ENCODE peak calls at places on chromosomes 4 and X, in six cellular contexts. One of them, this sample, is unnamed.
A peak's percentile ranks its signal among the peaks of the same experiment; 100 is the strongest.

GRCh38 chr4:26081795-26082498 is 167.9 kb downstream of the SMIM20 start:
- DNase-seq in WTC11: no peak
- DNase-seq in Peyer's patch: no peak
- DNase-seq in HFF-Myc: no peak
- DNase-seq in B cell: no peak
- DNase-seq in fibroblast of the aortic adventitia: peak; percentile 65
- DNase-seq in this sample: no peak

GRCh38 chrX:136201601-136202000 is 49.6 kb downstream of the MAP7D3 start:
- DNase-seq in fibroblast of the aortic adventitia: no peak
- DNase-seq in HFF-Myc: no peak
- DNase-seq in Peyer's patch: no peak
- DNase-seq in WTC11: no peak
- DNase-seq in B cell: no peak
- DNase-seq in this sample: no peak

GRCh38 chrX:97016106-97016505 is 132.4 kb downstream of the RPA4 start:
- DNase-seq in WTC11: no peak
- DNase-seq in HFF-Myc: no peak
- DNase-seq in fibroblast of the aortic adventitia: peak; percentile 19
- DNase-seq in B cell: no peak
- DNase-seq in Peyer's patch: no peak
- DNase-seq in this sample: no peak

GRCh38 chr4:137545461-137545861 is 13.2 kb upstream of the PCDH18 start:
- DNase-seq in WTC11: no peak
- DNase-seq in HFF-Myc: no peak
- DNase-seq in Peyer's patch: no peak
- DNase-seq in B cell: no peak
- DNase-seq in fibroblast of the aortic adventitia: peak; percentile 87
- DNase-seq in this sample: no peak

GRCh38 chr4:74501579-74501978 is 56.6 kb downstream of the AREG start:
- DNase-seq in HFF-Myc: peak; percentile 52
- DNase-seq in B cell: no peak
- DNase-seq in fibroblast of the aortic adventitia: peak; percentile 72
- DNase-seq in WTC11: no peak
- DNase-seq in Peyer's patch: no peak
- DNase-seq in this sample: no peak

GRCh38 chr4:185718578-185719492 is 93.2 kb downstream of the SORBS2 start:
- DNase-seq in B cell: no peak
- DNase-seq in fibroblast of the aortic adventitia: no peak
- DNase-seq in WTC11: no peak
- DNase-seq in Peyer's patch: no peak
- DNase-seq in HFF-Myc: no peak
- DNase-seq in this sample: no peak

GRCh38 chr4:84964995-84965557 is 1.4 kb downstream of the WDFY3 start:
- DNase-seq in Peyer's patch: no peak
- DNase-seq in fibroblast of the aortic adventitia: peak; percentile 10
- DNase-seq in HFF-Myc: no peak
- DNase-seq in B cell: no peak
- DNase-seq in WTC11: no peak
- DNase-seq in this sample: no peak

GRCh38 chr4:111136438-111136837 is 513.6 kb upstream of the PITX2 start:
- DNase-seq in fibroblast of the aortic adventitia: peak; percentile 72
- DNase-seq in WTC11: no peak
- DNase-seq in Peyer's patch: no peak
- DNase-seq in B cell: no peak
- DNase-seq in HFF-Myc: peak; percentile 20
- DNase-seq in this sample: no peak

GRCh38 chr4:153467154-153467896 is 1.2 kb downstream of the TMEM131L start:
- DNase-seq in Peyer's patch: peak; percentile 93
- DNase-seq in HFF-Myc: no peak
- DNase-seq in WTC11: peak; percentile 71
- DNase-seq in fibroblast of the aortic adventitia: no peak
- DNase-seq in B cell: peak; percentile 97
- DNase-seq in this sample: peak; percentile 86

GRCh38 chr4:82560853-82561744 is 689 bp downstream of the TMEM150C start:
- DNase-seq in B cell: no peak
- DNase-seq in WTC11: peak; percentile 49
- DNase-seq in fibroblast of the aortic adventitia: no peak
- DNase-seq in Peyer's patch: no peak
- DNase-seq in HFF-Myc: no peak
- DNase-seq in this sample: no peak

GRCh38 chr4:57147335-57148060 is 37.3 kb upstream of the IGFBP7 start:
- DNase-seq in B cell: no peak
- DNase-seq in WTC11: no peak
- DNase-seq in Peyer's patch: no peak
- DNase-seq in fibroblast of the aortic adventitia: peak; percentile 93
- DNase-seq in HFF-Myc: no peak
- DNase-seq in this sample: no peak

GRCh38 chrX:46704767-46705386 is 54.0 kb downstream of the SLC9A7 start:
- DNase-seq in WTC11: no peak
- DNase-seq in B cell: peak; percentile 43
- DNase-seq in fibroblast of the aortic adventitia: peak; percentile 31
- DNase-seq in Peyer's patch: no peak
- DNase-seq in HFF-Myc: no peak
- DNase-seq in this sample: no peak

GRCh38 chr4:149785686-149786431 is 29.8 kb downstream of the IQCM start:
- DNase-seq in WTC11: no peak
- DNase-seq in HFF-Myc: no peak
- DNase-seq in Peyer's patch: no peak
- DNase-seq in fibroblast of the aortic adventitia: peak; percentile 84
- DNase-seq in B cell: no peak
- DNase-seq in this sample: no peak

GRCh38 chr4:111937368-111937767 is 207.9 kb upstream of the FAM241A start:
- DNase-seq in WTC11: no peak
- DNase-seq in Peyer's patch: no peak
- DNase-seq in B cell: no peak
- DNase-seq in fibroblast of the aortic adventitia: peak; percentile 59
- DNase-seq in HFF-Myc: no peak
- DNase-seq in this sample: no peak

GRCh38 chrX:29143356-29143755 is 556.1 kb downstream of the IL1RAPL1 start:
- DNase-seq in B cell: no peak
- DNase-seq in HFF-Myc: no peak
- DNase-seq in WTC11: no peak
- DNase-seq in Peyer's patch: no peak
- DNase-seq in fibroblast of the aortic adventitia: peak; percentile 57
- DNase-seq in this sample: no peak

GRCh38 chrX:13044441-13044840 is at the start of gene FAM9C:
- DNase-seq in WTC11: no peak
- DNase-seq in Peyer's patch: no peak
- DNase-seq in HFF-Myc: no peak
- DNase-seq in fibroblast of the aortic adventitia: no peak
- DNase-seq in B cell: no peak
- DNase-seq in this sample: no peak

GRCh38 chr4:87423313-87424031 is 1.1 kb downstream of the NUDT9 start:
- DNase-seq in HFF-Myc: no peak
- DNase-seq in WTC11: no peak
- DNase-seq in Peyer's patch: no peak
- DNase-seq in B cell: no peak
- DNase-seq in fibroblast of the aortic adventitia: peak; percentile 28
- DNase-seq in this sample: no peak

GRCh38 chr4:76723916-76724315 is 174.0 kb downstream of the SOWAHB start:
- DNase-seq in B cell: no peak
- DNase-seq in HFF-Myc: no peak
- DNase-seq in WTC11: no peak
- DNase-seq in Peyer's patch: no peak
- DNase-seq in fibroblast of the aortic adventitia: peak; percentile 64
- DNase-seq in this sample: no peak

GRCh38 chrX:65574356-65574755 is 39.8 kb upstream of the LAS1L start:
- DNase-seq in B cell: no peak
- DNase-seq in HFF-Myc: no peak
- DNase-seq in WTC11: no peak
- DNase-seq in fibroblast of the aortic adventitia: no peak
- DNase-seq in Peyer's patch: no peak
- DNase-seq in this sample: no peak

GRCh38 chr4:132114885-132115284 is 1034.2 kb upstream of the PCDH10 start:
- DNase-seq in Peyer's patch: no peak
- DNase-seq in HFF-Myc: no peak
- DNase-seq in fibroblast of the aortic adventitia: peak; percentile 26
- DNase-seq in B cell: no peak
- DNase-seq in WTC11: no peak
- DNase-seq in this sample: no peak

GRCh38 chr4:121706595-121707021 is 9.8 kb upstream of the ANXA5 start:
- DNase-seq in WTC11: no peak
- DNase-seq in fibroblast of the aortic adventitia: peak; percentile 59
- DNase-seq in HFF-Myc: no peak
- DNase-seq in Peyer's patch: no peak
- DNase-seq in B cell: no peak
- DNase-seq in this sample: no peak

GRCh38 chrX:105515561-105515960 is 295.1 kb upstream of the TEX13A start:
- DNase-seq in fibroblast of the aortic adventitia: no peak
- DNase-seq in WTC11: no peak
- DNase-seq in B cell: no peak
- DNase-seq in Peyer's patch: no peak
- DNase-seq in HFF-Myc: no peak
- DNase-seq in this sample: no peak

GRCh38 chrX:139931646-139932076 is 1.2 kb downstream of the ATP11C start:
- DNase-seq in fibroblast of the aortic adventitia: peak; percentile 24
- DNase-seq in Peyer's patch: no peak
- DNase-seq in B cell: peak; percentile 39
- DNase-seq in HFF-Myc: no peak
- DNase-seq in WTC11: peak; percentile 11
- DNase-seq in this sample: no peak

GRCh38 chrX:139932901-139933796 is at the start of gene ATP11C:
- DNase-seq in HFF-Myc: peak; percentile 38
- DNase-seq in B cell: peak; percentile 86
- DNase-seq in Peyer's patch: peak; percentile 79
- DNase-seq in fibroblast of the aortic adventitia: peak; percentile 87
- DNase-seq in WTC11: peak; percentile 80
- DNase-seq in this sample: peak; percentile 82

GRCh38 chrX:139936259-139936658 is 3.4 kb upstream of the ATP11C start:
- DNase-seq in WTC11: no peak
- DNase-seq in fibroblast of the aortic adventitia: no peak
- DNase-seq in B cell: no peak
- DNase-seq in HFF-Myc: no peak
- DNase-seq in Peyer's patch: no peak
- DNase-seq in this sample: no peak

GRCh38 chrX:139932077-139932900 is 564 bp downstream of the ATP11C start:
- DNase-seq in WTC11: peak; percentile 47
- DNase-seq in fibroblast of the aortic adventitia: no peak
- DNase-seq in B cell: no peak
- DNase-seq in HFF-Myc: no peak
- DNase-seq in Peyer's patch: peak; percentile 30
- DNase-seq in this sample: peak; percentile 62

GRCh38 chrX:139933904-139934303 is 1.1 kb upstream of the ATP11C start:
- DNase-seq in Peyer's patch: no peak
- DNase-seq in fibroblast of the aortic adventitia: no peak
- DNase-seq in HFF-Myc: no peak
- DNase-seq in WTC11: no peak
- DNase-seq in B cell: no peak
- DNase-seq in this sample: no peak
- TF ChIP-seq CTCF in Peyer's patch: no peak
- TF ChIP-seq CTCF in fibroblast of the aortic adventitia: no peak
- TF ChIP-seq CTCF in HFF-Myc: no peak
- TF ChIP-seq CTCF in WTC11: no peak
- TF ChIP-seq CTCF in B cell: no peak
- TF ChIP-seq CTCF in this sample: no peak

DNA sequence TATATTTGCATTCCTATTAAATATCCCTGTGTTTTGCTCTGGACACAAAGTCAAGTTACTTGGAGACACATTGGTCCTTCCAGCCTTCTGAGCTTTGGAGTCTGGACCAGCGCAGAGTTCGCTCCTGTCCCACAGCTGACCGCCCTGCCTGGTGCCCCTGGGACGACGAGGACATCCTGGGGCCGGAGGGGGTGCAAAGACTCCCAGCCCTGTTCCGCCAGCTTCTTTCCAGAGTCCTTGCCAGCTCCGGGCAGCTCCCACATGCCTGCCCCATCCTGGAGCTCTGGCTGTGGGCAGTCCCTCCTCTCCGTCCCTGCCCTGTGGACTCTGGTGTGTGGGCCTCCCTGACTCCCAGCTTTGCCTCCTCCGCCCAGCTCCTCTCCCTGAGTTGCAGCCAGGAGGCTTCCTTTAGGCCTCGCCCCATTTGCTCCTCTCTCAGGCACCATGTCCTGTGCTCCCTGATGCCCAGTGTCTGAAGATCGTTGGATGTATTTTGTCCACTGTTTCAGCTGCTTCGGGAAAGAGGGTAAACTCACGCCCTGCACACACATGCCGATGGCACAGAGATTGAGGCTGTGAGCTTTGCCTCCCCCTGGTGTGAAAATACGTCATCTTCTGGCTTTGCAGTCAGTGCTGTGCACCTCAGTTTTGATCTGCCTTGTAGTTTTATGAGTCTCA is 4.9 kb upstream of the PCGF3 start:
- DNase-seq in Peyer's patch: no peak
- DNase-seq in HFF-Myc: no peak
- DNase-seq in fibroblast of the aortic adventitia: no peak
- DNase-seq in B cell: no peak
- DNase-seq in WTC11: no peak
- DNase-seq in this sample: no peak
- TF ChIP-seq CTCF in Peyer's patch: no peak
- TF ChIP-seq CTCF in HFF-Myc: no peak
- TF ChIP-seq CTCF in fibroblast of the aortic adventitia: no peak
- TF ChIP-seq CTCF in B cell: no peak
- TF ChIP-seq CTCF in WTC11: no peak
- TF ChIP-seq CTCF in this sample: no peak

DNA sequence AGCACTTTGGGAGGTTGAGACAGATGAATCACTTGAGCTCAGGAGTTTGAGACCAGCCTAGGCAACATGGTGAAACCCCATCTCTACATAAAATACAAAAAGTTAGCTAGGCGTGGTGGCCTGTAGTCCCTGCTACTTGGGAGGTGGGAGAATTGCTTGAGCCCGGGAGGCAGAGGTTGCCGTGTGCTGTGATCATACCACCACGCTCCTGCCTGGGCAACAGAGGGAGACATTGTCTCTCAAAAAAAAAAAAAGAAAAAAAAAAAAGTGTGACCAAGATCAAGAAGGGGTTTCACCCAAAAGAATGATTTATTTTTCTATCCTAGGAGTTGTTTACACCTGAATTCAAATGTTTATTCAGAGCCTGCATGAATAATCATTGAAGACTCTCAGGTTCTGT is 572.4 kb upstream of the GALNT7 start:
- DNase-seq in WTC11: peak; percentile 11
- DNase-seq in HFF-Myc: no peak
- DNase-seq in fibroblast of the aortic adventitia: no peak
- DNase-seq in B cell: no peak
- DNase-seq in Peyer's patch: no peak
- DNase-seq in this sample: no peak
- TF ChIP-seq CTCF in WTC11: no peak
- TF ChIP-seq CTCF in HFF-Myc: no peak
- TF ChIP-seq CTCF in fibroblast of the aortic adventitia: no peak
- TF ChIP-seq CTCF in B cell: no peak
- TF ChIP-seq CTCF in Peyer's patch: peak; percentile 23
- TF ChIP-seq CTCF in this sample: no peak

GRCh38 chrX:129750971-129751370 is 12.2 kb downstream of the XPNPEP2 start:
- DNase-seq in fibroblast of the aortic adventitia: no peak
- DNase-seq in Peyer's patch: no peak
- DNase-seq in B cell: no peak
- DNase-seq in HFF-Myc: no peak
- DNase-seq in WTC11: no peak
- DNase-seq in this sample: no peak

GRCh38 chrX:129749069-129749468 is 10.3 kb downstream of the XPNPEP2 start:
- DNase-seq in WTC11: no peak
- DNase-seq in fibroblast of the aortic adventitia: peak; percentile 67
- DNase-seq in Peyer's patch: no peak
- DNase-seq in B cell: no peak
- DNase-seq in HFF-Myc: no peak
- DNase-seq in this sample: no peak

GRCh38 chrX:129755779-129756650 is 17.2 kb downstream of the XPNPEP2 start:
- DNase-seq in WTC11: peak; percentile 43
- DNase-seq in HFF-Myc: no peak
- DNase-seq in fibroblast of the aortic adventitia: no peak
- DNase-seq in Peyer's patch: no peak
- DNase-seq in B cell: no peak
- DNase-seq in this sample: no peak

GRCh38 chrX:129759576-129760061 is 20.1 kb upstream of the SASH3 start:
- DNase-seq in fibroblast of the aortic adventitia: peak; percentile 84
- DNase-seq in B cell: no peak
- DNase-seq in WTC11: no peak
- DNase-seq in HFF-Myc: no peak
- DNase-seq in Peyer's patch: peak; percentile 53
- DNase-seq in this sample: peak; percentile 60

GRCh38 chrX:129754266-129755024 is 15.7 kb downstream of the XPNPEP2 start:
- DNase-seq in WTC11: peak; percentile 72
- DNase-seq in fibroblast of the aortic adventitia: no peak
- DNase-seq in Peyer's patch: no peak
- DNase-seq in B cell: no peak
- DNase-seq in HFF-Myc: no peak
- DNase-seq in this sample: no peak
- TF ChIP-seq CTCF in WTC11: peak; percentile 72
- TF ChIP-seq CTCF in fibroblast of the aortic adventitia: no peak
- TF ChIP-seq CTCF in Peyer's patch: peak; percentile 44
- TF ChIP-seq CTCF in B cell: peak; percentile 24
- TF ChIP-seq CTCF in HFF-Myc: peak; percentile 43
- TF ChIP-seq CTCF in this sample: peak; percentile 23

This sample was measured in lower lobe of right lung.